ENCODE peak calls at places on chromosomes 16 and 17, in six cellular contexts. W, J, Y, K, P and G are unnamed samples.
A peak's percentile ranks its signal among the peaks of the same experiment; 100 is the strongest.

GRCh38 chr17:40560592-40561293 is 4.5 kb downstream of the CCR7 start:
- DNase-seq in W (peak; percentile 12), J (peak; percentile 60), Y (peak; percentile 4), K (peak; percentile 95), P (no peak), G (peak; percentile 13)

GRCh38 chr17:80068301-80069160 is 32.1 kb downstream of the CCDC40 start:
- DNase-seq in W (no peak), J (peak; percentile 37), Y (no peak), K (no peak), P (no peak), G (no peak)

GRCh38 chr16:89720520-89720858 is 209 bp downstream of the VPS9D1 start:
- DNase-seq in W (no peak), J (no peak), Y (peak; percentile 69), K (no peak), P (peak; percentile 95), G (peak; percentile 63)

GRCh38 chr16:66169817-66170216 is 196.7 kb upstream of the CDH5 start:
- DNase-seq in W (no peak), J (no peak), Y (no peak), K (no peak), P (no peak), G (no peak)

GRCh38 chr17:80855968-80856862 is 135.4 kb upstream of the CHMP6 start:
- DNase-seq in W (peak; percentile 61), J (peak; percentile 96), Y (no peak), K (peak; percentile 99), P (no peak), G (no peak)

GRCh38 chr17:1222321-1222720 is 42.5 kb upstream of the ABR start:
- DNase-seq in W (no peak), J (no peak), Y (no peak), K (no peak), P (no peak), G (no peak)

GRCh38 chr17:77142689-77143088 is 1.9 kb downstream of the SEC14L1 start:
- DNase-seq in W (no peak), J (no peak), Y (no peak), K (no peak), P (no peak), G (no peak)

GRCh38 chr16:9099131-9099625 is 7.7 kb downstream of the HAPSTR1 start:
- DNase-seq in W (no peak), J (no peak), Y (no peak), K (peak; percentile 44), P (no peak), G (no peak)

GRCh38 chr17:38713456-38713855 is 8.4 kb downstream of the MLLT6 start:
- DNase-seq in W (no peak), J (no peak), Y (no peak), K (no peak), P (peak; percentile 76), G (no peak)

GRCh38 chr17:62995377-62995885 is 29.4 kb downstream of the TANC2 start:
- DNase-seq in W (no peak), J (no peak), Y (peak; percentile 38), K (peak; percentile 24), P (peak; percentile 54), G (no peak)

GRCh38 chr17:40499551-40500189 is 1.8 kb downstream of the TNS4 start:
- DNase-seq in W (peak; percentile 38), J (no peak), Y (peak; percentile 87), K (no peak), P (peak; percentile 92), G (peak; percentile 77)

GRCh38 chr16:13390093-13390985 is 488.9 kb downstream of the SHISA9 start:
- DNase-seq in W (no peak), J (no peak), Y (no peak), K (no peak), P (no peak), G (no peak)

GRCh38 chr16:86512301-86512859 is 2.1 kb downstream of the FOXF1 start:
- DNase-seq in W (no peak), J (no peak), Y (no peak), K (no peak), P (peak; percentile 83), G (no peak)

GRCh38 chr16:87661561-87661960 is 59.3 kb downstream of the JPH3 start:
- DNase-seq in W (no peak), J (peak; percentile 6), Y (peak; percentile 82), K (peak; percentile 59), P (peak; percentile 94), G (no peak)

GRCh38 chr16:73976661-73977060 is 320.0 kb upstream of the PSMD7 start:
- DNase-seq in W (no peak), J (no peak), Y (no peak), K (no peak), P (no peak), G (no peak)

GRCh38 chr17:1727258-1727789 is 2.8 kb downstream of the WDR81 start:
- DNase-seq in W (no peak), J (no peak), Y (no peak), K (no peak), P (no peak), G (no peak)

GRCh38 chr17:35947156-35947585 is 3.7 kb upstream of the LYZL6 start:
- DNase-seq in W (no peak), J (no peak), Y (peak; percentile 74), K (peak; percentile 61), P (peak; percentile 53), G (peak; percentile 50)

GRCh38 chr16:24825696-24826095 is 20.1 kb upstream of the SLC5A11 start:
- DNase-seq in W (no peak), J (no peak), Y (no peak), K (no peak), P (no peak), G (no peak)

GRCh38 chr17:17921192-17922082 is 50.8 kb downstream of the TOM1L2 start:
- DNase-seq in W (peak; percentile 58), J (peak; percentile 85), Y (peak; percentile 49), K (no peak), P (no peak), G (no peak)

GRCh38 chr16:89446136-89446974 is 44.0 kb downstream of the ANKRD11 start:
- DNase-seq in W (no peak), J (no peak), Y (no peak), K (peak; percentile 43), P (no peak), G (no peak)

GRCh38 chr17:50059759-50060273 is 3.9 kb downstream of the ITGA3 start:
- DNase-seq in W (no peak), J (no peak), Y (no peak), K (no peak), P (no peak), G (no peak)